ENCODE peak calls at places on chromosome 19, in eight cellular contexts. One of them, this sample, is unnamed.

GRCh38 chr19:50639121-50640112 is at the start of gene SYT3:
- DNase-seq in right cardiac atrium: peak; percentile 79
- DNase-seq in suprapubic skin: no peak
- DNase-seq in keratinocyte: no peak
- DNase-seq in CD4-positive, alpha-beta memory T cell: no peak
- DNase-seq in fibroblast of lung: peak; percentile 11
- DNase-seq in A549: peak; percentile 95
- DNase-seq in psoas muscle: no peak
- DNase-seq in this sample: peak; percentile 27

GRCh38 chr19:6820237-6820636 is 47.7 kb downstream of the VAV1 start:
- DNase-seq in right cardiac atrium: no peak
- DNase-seq in suprapubic skin: no peak
- DNase-seq in keratinocyte: no peak
- DNase-seq in CD4-positive, alpha-beta memory T cell: no peak
- DNase-seq in fibroblast of lung: no peak
- DNase-seq in A549: no peak
- DNase-seq in psoas muscle: no peak
- DNase-seq in this sample: no peak

GRCh38 chr19:51127032-51127431 is 2.3 kb downstream of the SIGLEC9 start:
- DNase-seq in right cardiac atrium: peak; percentile 14
- DNase-seq in suprapubic skin: peak; percentile 58
- DNase-seq in keratinocyte: no peak
- DNase-seq in CD4-positive, alpha-beta memory T cell: no peak
- DNase-seq in fibroblast of lung: no peak
- DNase-seq in A549: no peak
- DNase-seq in psoas muscle: no peak
- DNase-seq in this sample: no peak

GRCh38 chr19:19520989-19521388 is 5.0 kb downstream of the NDUFA13 start:
- DNase-seq in right cardiac atrium: no peak
- DNase-seq in suprapubic skin: no peak
- DNase-seq in keratinocyte: no peak
- DNase-seq in CD4-positive, alpha-beta memory T cell: no peak
- DNase-seq in fibroblast of lung: no peak
- DNase-seq in A549: no peak
- DNase-seq in psoas muscle: no peak
- DNase-seq in this sample: no peak

GRCh38 chr19:39148939-39149529 is 23.4 kb downstream of the PAK4 start:
- DNase-seq in right cardiac atrium: no peak
- DNase-seq in suprapubic skin: no peak
- DNase-seq in keratinocyte: no peak
- DNase-seq in CD4-positive, alpha-beta memory T cell: no peak
- DNase-seq in fibroblast of lung: no peak
- DNase-seq in A549: no peak
- DNase-seq in psoas muscle: no peak
- DNase-seq in this sample: no peak

GRCh38 chr19:52028780-52029123 is 573 bp upstream of the ZNF614 start:
- DNase-seq in right cardiac atrium: no peak
- DNase-seq in suprapubic skin: no peak
- DNase-seq in keratinocyte: no peak
- DNase-seq in CD4-positive, alpha-beta memory T cell: no peak
- DNase-seq in fibroblast of lung: no peak
- DNase-seq in A549: no peak
- DNase-seq in psoas muscle: no peak
- DNase-seq in this sample: no peak

GRCh38 chr19:29303707-29304090 is 90.7 kb upstream of the UQCRFS1 start:
- DNase-seq in right cardiac atrium: no peak
- DNase-seq in suprapubic skin: peak; percentile 45
- DNase-seq in keratinocyte: no peak
- DNase-seq in CD4-positive, alpha-beta memory T cell: no peak
- DNase-seq in fibroblast of lung: no peak
- DNase-seq in A549: no peak
- DNase-seq in psoas muscle: no peak
- DNase-seq in this sample: no peak

GRCh38 chr19:9130965-9131364 is 4.2 kb upstream of the OR7G3 start:
- DNase-seq in right cardiac atrium: no peak
- DNase-seq in suprapubic skin: no peak
- DNase-seq in keratinocyte: no peak
- DNase-seq in CD4-positive, alpha-beta memory T cell: no peak
- DNase-seq in fibroblast of lung: no peak
- DNase-seq in A549: no peak
- DNase-seq in psoas muscle: no peak
- DNase-seq in this sample: no peak

GRCh38 chr19:38721977-38722773 is 22.1 kb downstream of the CAPN12 start:
- DNase-seq in right cardiac atrium: peak; percentile 93
- DNase-seq in suprapubic skin: no peak
- DNase-seq in keratinocyte: no peak
- DNase-seq in CD4-positive, alpha-beta memory T cell: no peak
- DNase-seq in fibroblast of lung: no peak
- DNase-seq in A549: no peak
- DNase-seq in psoas muscle: no peak
- DNase-seq in this sample: no peak

GRCh38 chr19:3826163-3826562 is 40.0 kb upstream of the MATK start:
- DNase-seq in right cardiac atrium: no peak
- DNase-seq in suprapubic skin: no peak
- DNase-seq in keratinocyte: no peak
- DNase-seq in CD4-positive, alpha-beta memory T cell: no peak
- DNase-seq in fibroblast of lung: no peak
- DNase-seq in A549: no peak
- DNase-seq in psoas muscle: no peak
- DNase-seq in this sample: no peak

GRCh38 chr19:7773841-7774240 is 10.8 kb downstream of the CLEC4M start:
- DNase-seq in right cardiac atrium: no peak
- DNase-seq in suprapubic skin: no peak
- DNase-seq in keratinocyte: peak; percentile 35
- DNase-seq in CD4-positive, alpha-beta memory T cell: no peak
- DNase-seq in fibroblast of lung: no peak
- DNase-seq in A549: no peak
- DNase-seq in psoas muscle: no peak
- DNase-seq in this sample: no peak

GRCh38 chr19:40210919-40211318 is 7.3 kb downstream of the TTC9B start:
- DNase-seq in right cardiac atrium: no peak
- DNase-seq in suprapubic skin: no peak
- DNase-seq in keratinocyte: no peak
- DNase-seq in CD4-positive, alpha-beta memory T cell: no peak
- DNase-seq in fibroblast of lung: no peak
- DNase-seq in A549: no peak
- DNase-seq in psoas muscle: no peak
- DNase-seq in this sample: no peak

GRCh38 chr19:29704562-29705558 is 10.2 kb downstream of the C19orf12 start:
- DNase-seq in right cardiac atrium: no peak
- DNase-seq in suprapubic skin: no peak
- DNase-seq in keratinocyte: no peak
- DNase-seq in CD4-positive, alpha-beta memory T cell: no peak
- DNase-seq in fibroblast of lung: no peak
- DNase-seq in A549: no peak
- DNase-seq in psoas muscle: no peak
- DNase-seq in this sample: no peak

GRCh38 chr19:9070066-9070465 is 16.8 kb upstream of the OR1M1 start:
- DNase-seq in right cardiac atrium: no peak
- DNase-seq in suprapubic skin: no peak
- DNase-seq in keratinocyte: no peak
- DNase-seq in CD4-positive, alpha-beta memory T cell: no peak
- DNase-seq in fibroblast of lung: peak; percentile 19
- DNase-seq in A549: no peak
- DNase-seq in psoas muscle: no peak
- DNase-seq in this sample: no peak

GRCh38 chr19:5407356-5407755 is 47.9 kb upstream of the ZNRF4 start:
- DNase-seq in right cardiac atrium: no peak
- DNase-seq in suprapubic skin: no peak
- DNase-seq in keratinocyte: no peak
- DNase-seq in CD4-positive, alpha-beta memory T cell: no peak
- DNase-seq in fibroblast of lung: peak; percentile 12
- DNase-seq in A549: peak; percentile 25
- DNase-seq in psoas muscle: no peak
- DNase-seq in this sample: no peak

GRCh38 chr19:14674764-14675163 is at the start of gene ADGRE3:
- DNase-seq in right cardiac atrium: no peak
- DNase-seq in suprapubic skin: no peak
- DNase-seq in keratinocyte: no peak
- DNase-seq in CD4-positive, alpha-beta memory T cell: no peak
- DNase-seq in fibroblast of lung: no peak
- DNase-seq in A549: no peak
- DNase-seq in psoas muscle: no peak
- DNase-seq in this sample: no peak
- H3K27ac ChIP-seq in right cardiac atrium: no peak within 1 kb of the TSS
- H3K27ac ChIP-seq in suprapubic skin: no peak within 1 kb of the TSS
- H3K27ac ChIP-seq in keratinocyte: no peak within 1 kb of the TSS
- H3K27ac ChIP-seq in CD4-positive, alpha-beta memory T cell: no peak within 1 kb of the TSS
- H3K27ac ChIP-seq in fibroblast of lung: no peak within 1 kb of the TSS
- H3K27ac ChIP-seq in A549: no peak within 1 kb of the TSS
- H3K27ac ChIP-seq in psoas muscle: no peak within 1 kb of the TSS
- H3K27ac ChIP-seq in this sample: no peak within 1 kb of the TSS

GRCh38 chr19:41405776-41406175 is 8.2 kb downstream of the BCKDHA start:
- DNase-seq in right cardiac atrium: no peak
- DNase-seq in suprapubic skin: no peak
- DNase-seq in keratinocyte: no peak
- DNase-seq in CD4-positive, alpha-beta memory T cell: no peak
- DNase-seq in fibroblast of lung: no peak
- DNase-seq in A549: no peak
- DNase-seq in psoas muscle: no peak
- DNase-seq in this sample: no peak
- H3K4me1 ChIP-seq in right cardiac atrium: peaks cover 15% of the 10 kb centered on the region
- H3K4me1 ChIP-seq in suprapubic skin: peaks cover 24% of the 10 kb centered on the region
- H3K4me1 ChIP-seq in keratinocyte: peaks cover 5% of the 10 kb centered on the region
- H3K4me1 ChIP-seq in CD4-positive, alpha-beta memory T cell: peaks cover 4% of the 10 kb centered on the region
- H3K4me1 ChIP-seq in fibroblast of lung: no peaks in the 10 kb centered on the region
- H3K4me1 ChIP-seq in A549: peaks cover 12% of the 10 kb centered on the region
- H3K4me1 ChIP-seq in psoas muscle: peaks cover 31% of the 10 kb centered on the region
- H3K4me1 ChIP-seq in this sample: peaks cover 4% of the 10 kb centered on the region

GRCh38 chr19:47497821-47498520 is 14.0 kb upstream of the KPTN start:
- DNase-seq in right cardiac atrium: peak; percentile 64
- DNase-seq in suprapubic skin: no peak
- DNase-seq in keratinocyte: no peak
- DNase-seq in CD4-positive, alpha-beta memory T cell: no peak
- DNase-seq in fibroblast of lung: no peak
- DNase-seq in A549: no peak
- DNase-seq in psoas muscle: peak; percentile 65
- DNase-seq in this sample: no peak

GRCh38 chr19:47498561-47498960 is 14.5 kb upstream of the KPTN start:
- DNase-seq in right cardiac atrium: peak; percentile 1
- DNase-seq in suprapubic skin: no peak
- DNase-seq in keratinocyte: no peak
- DNase-seq in CD4-positive, alpha-beta memory T cell: no peak
- DNase-seq in fibroblast of lung: no peak
- DNase-seq in A549: no peak
- DNase-seq in psoas muscle: peak; percentile 33
- DNase-seq in this sample: no peak

GRCh38 chr19:47499371-47499770 is 15.4 kb upstream of the KPTN start:
- DNase-seq in right cardiac atrium: no peak
- DNase-seq in suprapubic skin: no peak
- DNase-seq in keratinocyte: no peak
- DNase-seq in CD4-positive, alpha-beta memory T cell: no peak
- DNase-seq in fibroblast of lung: no peak
- DNase-seq in A549: no peak
- DNase-seq in psoas muscle: peak; percentile 52
- DNase-seq in this sample: no peak

GRCh38 chr19:47495478-47496372 is 11.7 kb upstream of the KPTN start:
- DNase-seq in right cardiac atrium: peak; percentile 24
- DNase-seq in suprapubic skin: no peak
- DNase-seq in keratinocyte: no peak
- DNase-seq in CD4-positive, alpha-beta memory T cell: no peak
- DNase-seq in fibroblast of lung: no peak
- DNase-seq in A549: no peak
- DNase-seq in psoas muscle: peak; percentile 27
- DNase-seq in this sample: no peak

DNA sequence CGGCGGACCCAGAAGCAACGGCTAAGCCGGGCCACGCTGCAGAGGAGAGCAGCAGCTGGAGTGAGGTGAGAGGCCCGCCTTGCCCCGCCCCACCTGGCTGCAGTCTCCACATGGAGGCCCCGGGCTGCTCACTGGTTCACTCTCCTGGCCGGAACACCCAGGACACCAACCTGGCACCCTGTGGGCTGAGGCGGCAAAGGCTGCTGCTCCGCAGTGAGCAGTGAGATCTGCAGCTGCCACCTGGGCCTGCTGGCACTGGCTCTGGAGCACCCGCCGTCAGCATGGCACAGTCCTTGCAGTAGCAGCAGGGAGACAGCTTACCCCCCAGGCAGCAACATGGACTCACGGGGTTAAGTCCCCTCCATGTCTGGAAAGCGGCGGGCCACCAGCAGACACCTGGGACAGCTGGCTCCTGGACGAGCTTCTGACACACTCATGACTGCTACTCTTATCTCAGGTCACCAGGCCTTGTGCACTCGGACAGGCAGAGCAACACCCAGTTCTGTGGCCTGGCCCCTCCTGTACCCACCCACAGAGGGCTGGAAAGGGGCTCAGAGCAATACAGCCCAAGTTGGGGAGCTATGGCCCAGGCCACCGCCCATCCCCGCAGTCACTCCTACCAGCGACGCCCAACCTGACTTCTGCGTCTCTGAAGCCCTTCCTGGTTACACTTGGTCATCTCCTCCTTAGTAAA is 13.2 kb upstream of the KPTN start:
- DNase-seq in right cardiac atrium: peak; percentile 44
- DNase-seq in suprapubic skin: no peak
- DNase-seq in keratinocyte: no peak
- DNase-seq in CD4-positive, alpha-beta memory T cell: no peak
- DNase-seq in fibroblast of lung: no peak
- DNase-seq in A549: no peak
- DNase-seq in psoas muscle: peak; percentile 73
- DNase-seq in this sample: no peak
- H3K27ac ChIP-seq in right cardiac atrium: no peak overlapping the region
- H3K27ac ChIP-seq in suprapubic skin: no peak overlapping the region
- H3K27ac ChIP-seq in keratinocyte: no peak overlapping the region
- H3K27ac ChIP-seq in CD4-positive, alpha-beta memory T cell: no peak overlapping the region
- H3K27ac ChIP-seq in fibroblast of lung: no peak overlapping the region
- H3K27ac ChIP-seq in A549: no peak overlapping the region
- H3K27ac ChIP-seq in psoas muscle: peak overlapping the region; percentile 54
- H3K27ac ChIP-seq in this sample: no peak overlapping the region

GRCh38 chr19:1307320-1307719 is 21.6 kb downstream of the EFNA2 start:
- DNase-seq in right cardiac atrium: no peak
- DNase-seq in suprapubic skin: no peak
- DNase-seq in keratinocyte: no peak
- DNase-seq in CD4-positive, alpha-beta memory T cell: no peak
- DNase-seq in fibroblast of lung: no peak
- DNase-seq in A549: no peak
- DNase-seq in psoas muscle: no peak
- DNase-seq in this sample: no peak

GRCh38 chr19:1302534-1303239 is 17.0 kb downstream of the EFNA2 start:
- DNase-seq in right cardiac atrium: no peak
- DNase-seq in suprapubic skin: no peak
- DNase-seq in keratinocyte: no peak
- DNase-seq in CD4-positive, alpha-beta memory T cell: no peak
- DNase-seq in fibroblast of lung: no peak
- DNase-seq in A549: no peak
- DNase-seq in psoas muscle: no peak
- DNase-seq in this sample: no peak

GRCh38 chr19:1307755-1308303 is 22.2 kb downstream of the EFNA2 start:
- DNase-seq in right cardiac atrium: no peak
- DNase-seq in suprapubic skin: no peak
- DNase-seq in keratinocyte: no peak
- DNase-seq in CD4-positive, alpha-beta memory T cell: no peak
- DNase-seq in fibroblast of lung: no peak
- DNase-seq in A549: no peak
- DNase-seq in psoas muscle: no peak
- DNase-seq in this sample: no peak

GRCh38 chr19:1300744-1301490 is 15.2 kb downstream of the EFNA2 start:
- DNase-seq in right cardiac atrium: no peak
- DNase-seq in suprapubic skin: no peak
- DNase-seq in keratinocyte: no peak
- DNase-seq in CD4-positive, alpha-beta memory T cell: no peak
- DNase-seq in fibroblast of lung: no peak
- DNase-seq in A549: no peak
- DNase-seq in psoas muscle: no peak
- DNase-seq in this sample: no peak

GRCh38 chr19:1304197-1304924 is 18.7 kb downstream of the EFNA2 start:
- DNase-seq in right cardiac atrium: peak; percentile 35
- DNase-seq in suprapubic skin: no peak
- DNase-seq in keratinocyte: no peak
- DNase-seq in CD4-positive, alpha-beta memory T cell: no peak
- DNase-seq in fibroblast of lung: no peak
- DNase-seq in A549: no peak
- DNase-seq in psoas muscle: no peak
- DNase-seq in this sample: no peak
- H3K4me1 ChIP-seq in right cardiac atrium: no peaks in the 10 kb centered on the region
- H3K4me1 ChIP-seq in suprapubic skin: no peaks in the 10 kb centered on the region
- H3K4me1 ChIP-seq in keratinocyte: no peaks in the 10 kb centered on the region
- H3K4me1 ChIP-seq in CD4-positive, alpha-beta memory T cell: no peaks in the 10 kb centered on the region
- H3K4me1 ChIP-seq in fibroblast of lung: no peaks in the 10 kb centered on the region
- H3K4me1 ChIP-seq in A549: no peaks in the 10 kb centered on the region
- H3K4me1 ChIP-seq in psoas muscle: no peaks in the 10 kb centered on the region
- H3K4me1 ChIP-seq in this sample: no peaks in the 10 kb centered on the region